ENCODE peak calls at places on chromosome 22, in eight cellular contexts. One of them, this sample, is unnamed.

GRCh38 chr22:32794449-32795213 is 6.9 kb upstream of the TIMP3 start:
- DNase-seq in endothelial cell of umbilical vein: no peak
- DNase-seq in stomach: no peak
- DNase-seq in heart left ventricle: no peak
- DNase-seq in spleen: no peak
- DNase-seq in body of pancreas: no peak
- DNase-seq in esophagus squamous epithelium: no peak
- DNase-seq in IMR-90: peak
- DNase-seq in this sample: no peak

GRCh38 chr22:20117656-20118571 is 888 bp upstream of the TRMT2A start:
- DNase-seq in heart left ventricle: no peak
- DNase-seq in endothelial cell of umbilical vein: peak
- DNase-seq in spleen: peak
- DNase-seq in body of pancreas: no peak
- DNase-seq in stomach: no peak
- DNase-seq in IMR-90: peak
- DNase-seq in esophagus squamous epithelium: no peak
- DNase-seq in this sample: no peak

GRCh38 chr22:46863794-46864193 is 101.3 kb downstream of the TBC1D22A start:
- DNase-seq in body of pancreas: no peak
- DNase-seq in heart left ventricle: no peak
- DNase-seq in esophagus squamous epithelium: no peak
- DNase-seq in spleen: no peak
- DNase-seq in IMR-90: no peak
- DNase-seq in endothelial cell of umbilical vein: no peak
- DNase-seq in stomach: no peak
- DNase-seq in this sample: no peak

GRCh38 chr22:45226681-45227186 is 14.0 kb downstream of the KIAA0930 start:
- DNase-seq in endothelial cell of umbilical vein: no peak
- DNase-seq in stomach: peak
- DNase-seq in IMR-90: no peak
- DNase-seq in esophagus squamous epithelium: no peak
- DNase-seq in spleen: no peak
- DNase-seq in heart left ventricle: peak
- DNase-seq in body of pancreas: peak
- DNase-seq in this sample: peak

GRCh38 chr22:42862045-42862734 is 5.1 kb upstream of the ARFGAP3 start:
- DNase-seq in stomach: no peak
- DNase-seq in body of pancreas: no peak
- DNase-seq in spleen: no peak
- DNase-seq in heart left ventricle: no peak
- DNase-seq in IMR-90: peak
- DNase-seq in endothelial cell of umbilical vein: no peak
- DNase-seq in esophagus squamous epithelium: no peak
- DNase-seq in this sample: no peak

GRCh38 chr22:44741929-44742328 is 10.4 kb upstream of the ARHGAP8 start:
- DNase-seq in IMR-90: no peak
- DNase-seq in stomach: no peak
- DNase-seq in endothelial cell of umbilical vein: no peak
- DNase-seq in spleen: no peak
- DNase-seq in heart left ventricle: no peak
- DNase-seq in body of pancreas: no peak
- DNase-seq in esophagus squamous epithelium: no peak
- DNase-seq in this sample: no peak

GRCh38 chr22:46547883-46548244 is 10.4 kb upstream of the CELSR1 start:
- DNase-seq in stomach: no peak
- DNase-seq in body of pancreas: peak
- DNase-seq in IMR-90: peak
- DNase-seq in esophagus squamous epithelium: no peak
- DNase-seq in spleen: peak
- DNase-seq in heart left ventricle: peak
- DNase-seq in endothelial cell of umbilical vein: peak
- DNase-seq in this sample: peak

GRCh38 chr22:46053563-46054090 is 76.7 kb upstream of the WNT7B start:
- DNase-seq in IMR-90: peak
- DNase-seq in stomach: peak
- DNase-seq in heart left ventricle: peak
- DNase-seq in endothelial cell of umbilical vein: peak
- DNase-seq in spleen: peak
- DNase-seq in body of pancreas: peak
- DNase-seq in esophagus squamous epithelium: no peak
- DNase-seq in this sample: peak

GRCh38 chr22:37549704-37550059 is 10.6 kb upstream of the CDC42EP1 start:
- DNase-seq in body of pancreas: peak
- DNase-seq in endothelial cell of umbilical vein: peak
- DNase-seq in IMR-90: peak
- DNase-seq in spleen: no peak
- DNase-seq in stomach: peak
- DNase-seq in esophagus squamous epithelium: no peak
- DNase-seq in heart left ventricle: peak
- DNase-seq in this sample: no peak

GRCh38 chr22:33438273-33438672 is 380.1 kb upstream of the SYN3 start:
- DNase-seq in body of pancreas: no peak
- DNase-seq in spleen: no peak
- DNase-seq in heart left ventricle: no peak
- DNase-seq in endothelial cell of umbilical vein: no peak
- DNase-seq in IMR-90: peak
- DNase-seq in stomach: no peak
- DNase-seq in esophagus squamous epithelium: no peak
- DNase-seq in this sample: no peak

GRCh38 chr22:19290400-19291217 is 910 bp downstream of the CLTCL1 start:
- DNase-seq in IMR-90: no peak
- DNase-seq in stomach: no peak
- DNase-seq in spleen: peak
- DNase-seq in esophagus squamous epithelium: no peak
- DNase-seq in body of pancreas: no peak
- DNase-seq in endothelial cell of umbilical vein: no peak
- DNase-seq in heart left ventricle: peak
- DNase-seq in this sample: peak

GRCh38 chr22:34294986-34295385 is 374.7 kb upstream of the LARGE1 start:
- DNase-seq in IMR-90: no peak
- DNase-seq in heart left ventricle: no peak
- DNase-seq in esophagus squamous epithelium: no peak
- DNase-seq in stomach: no peak
- DNase-seq in body of pancreas: no peak
- DNase-seq in spleen: no peak
- DNase-seq in endothelial cell of umbilical vein: no peak
- DNase-seq in this sample: no peak

DNA sequence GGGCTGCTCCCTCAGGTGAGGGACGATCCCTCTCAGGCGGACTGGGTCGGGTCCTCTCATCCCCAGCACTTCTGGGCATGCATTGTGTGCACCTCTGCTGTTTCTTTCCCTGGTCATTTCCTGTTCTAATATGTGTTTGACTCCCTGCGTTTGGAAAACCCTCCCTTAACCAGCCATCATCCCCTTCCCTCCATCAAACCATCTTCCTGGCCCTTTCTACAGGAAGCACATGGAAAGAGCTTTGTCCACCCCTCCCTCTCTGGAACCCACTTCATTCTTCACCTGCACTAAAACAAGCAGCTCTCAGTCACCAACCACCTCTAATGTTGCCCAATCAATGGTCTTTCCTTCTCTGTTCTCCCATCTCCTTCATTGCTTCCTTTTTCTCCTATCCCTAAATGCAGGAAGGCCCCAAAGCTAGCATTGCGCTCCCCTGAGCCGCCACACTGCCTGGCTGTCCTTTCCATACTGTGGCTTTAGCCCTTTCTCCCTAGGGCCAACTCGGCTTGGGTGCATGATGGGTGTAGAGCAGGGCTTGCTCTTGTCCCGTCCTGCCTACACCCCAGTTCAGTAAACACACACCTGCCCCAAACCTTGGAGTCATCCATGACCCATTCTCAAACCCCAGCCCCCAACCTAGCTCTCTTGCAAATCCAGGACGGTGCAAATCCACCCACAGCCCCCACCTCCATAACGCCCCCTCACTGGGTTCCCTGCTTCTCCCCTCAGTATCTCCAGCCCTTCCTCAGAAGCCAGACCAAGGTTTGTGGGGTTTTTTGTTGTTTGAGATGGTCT is 5.4 kb upstream of the GAS2L1 start:
- DNase-seq in endothelial cell of umbilical vein: no peak
- DNase-seq in body of pancreas: no peak
- DNase-seq in esophagus squamous epithelium: no peak
- DNase-seq in IMR-90: no peak
- DNase-seq in heart left ventricle: no peak
- DNase-seq in spleen: no peak
- DNase-seq in stomach: no peak
- DNase-seq in this sample: no peak
- TF ChIP-seq POLR2A in endothelial cell of umbilical vein: no peak
- TF ChIP-seq POLR2A in body of pancreas: no peak
- TF ChIP-seq POLR2A in esophagus squamous epithelium: no peak
- TF ChIP-seq POLR2A in IMR-90: peak
- TF ChIP-seq POLR2A in heart left ventricle: no peak
- TF ChIP-seq POLR2A in spleen: no peak
- TF ChIP-seq POLR2A in stomach: no peak
- TF ChIP-seq POLR2A in this sample: no peak

DNA sequence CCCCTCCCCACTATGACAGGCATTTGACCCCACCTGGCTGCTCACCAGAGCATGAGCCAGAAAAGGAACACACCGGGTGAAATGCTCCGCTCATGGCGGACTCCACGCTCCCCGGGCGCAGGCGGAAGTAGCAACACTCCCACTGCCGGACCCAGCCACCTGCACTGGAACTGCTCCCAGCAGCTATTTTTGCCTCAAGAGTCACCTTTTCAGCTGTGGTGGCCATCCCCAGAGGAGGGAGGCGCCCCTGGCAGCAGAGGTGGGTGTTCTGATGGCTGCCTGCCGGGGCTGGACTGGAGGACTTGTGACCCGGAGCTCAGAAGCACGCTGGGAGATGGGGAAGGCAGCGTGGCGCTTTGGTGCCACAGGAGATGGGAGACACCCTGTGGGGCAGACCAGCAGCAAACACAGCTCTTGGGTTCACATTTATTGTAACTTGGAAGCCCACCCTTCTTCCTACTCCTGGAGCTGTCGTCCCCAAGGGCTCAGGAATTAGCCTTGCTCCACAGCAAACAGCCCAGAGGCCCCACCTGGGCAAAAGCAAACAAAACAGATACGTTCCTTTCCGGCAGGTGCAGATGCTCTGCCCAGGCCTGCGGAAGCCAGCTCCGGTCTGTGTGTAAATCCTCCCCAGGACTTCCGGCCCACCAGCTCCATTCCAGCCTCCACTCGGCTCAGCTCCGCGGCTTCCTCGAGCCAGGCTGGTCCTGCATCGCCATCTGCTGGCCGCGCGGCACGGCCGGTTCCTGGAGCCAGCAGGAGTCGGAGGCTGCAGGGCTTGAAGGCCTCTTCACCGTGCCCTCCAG is 3.7 kb downstream of the RPS19BP1 start:
- DNase-seq in spleen: peak
- DNase-seq in endothelial cell of umbilical vein: peak
- DNase-seq in body of pancreas: peak
- DNase-seq in heart left ventricle: peak
- DNase-seq in stomach: peak
- DNase-seq in esophagus squamous epithelium: peak
- DNase-seq in IMR-90: peak
- DNase-seq in this sample: peak
- TF ChIP-seq POLR2A in spleen: no peak
- TF ChIP-seq POLR2A in endothelial cell of umbilical vein: peak
- TF ChIP-seq POLR2A in body of pancreas: no peak
- TF ChIP-seq POLR2A in heart left ventricle: no peak
- TF ChIP-seq POLR2A in stomach: no peak
- TF ChIP-seq POLR2A in esophagus squamous epithelium: peak
- TF ChIP-seq POLR2A in IMR-90: no peak
- TF ChIP-seq POLR2A in this sample: no peak

DNA sequence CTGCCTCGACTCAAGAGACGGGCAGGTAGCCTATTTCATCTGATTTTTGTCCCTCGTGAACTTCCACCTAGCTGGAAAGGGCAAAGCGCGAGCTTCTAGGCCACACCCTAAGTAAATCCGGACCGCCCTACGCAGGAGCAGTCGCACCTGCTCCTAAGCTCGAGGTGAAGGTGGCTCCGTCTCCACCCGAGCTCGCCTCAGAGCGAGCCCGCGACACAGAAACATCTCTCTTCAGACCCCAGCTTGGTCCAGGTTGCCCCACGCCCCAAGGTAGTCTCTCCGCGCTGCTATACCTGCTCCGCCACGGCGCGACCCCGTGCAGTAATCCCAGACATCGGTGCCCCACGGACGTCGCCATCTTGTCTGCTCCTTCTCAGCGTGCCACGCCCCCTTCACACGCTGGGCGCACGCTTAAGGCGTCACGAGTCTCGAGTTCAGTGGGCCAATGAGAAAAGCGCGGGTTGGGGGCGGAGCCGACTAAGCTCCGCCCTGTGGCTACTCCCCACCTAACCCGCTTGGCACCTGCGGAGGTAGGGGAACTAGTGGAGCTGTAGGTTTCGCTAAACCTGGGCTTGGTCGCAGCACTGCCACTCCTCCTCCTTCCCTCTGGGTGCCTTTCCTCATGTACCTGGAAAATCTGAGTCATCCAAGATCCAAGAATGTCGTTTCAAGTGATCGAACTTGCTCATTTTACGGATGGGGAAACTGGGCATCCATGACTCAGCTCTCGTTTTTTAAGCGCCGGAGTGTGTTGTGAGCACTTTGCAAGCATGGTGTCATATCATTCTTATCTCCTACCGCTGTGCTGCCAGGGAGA is at the start of gene PISD:
- DNase-seq in IMR-90: peak
- DNase-seq in endothelial cell of umbilical vein: peak
- DNase-seq in esophagus squamous epithelium: peak
- DNase-seq in stomach: peak
- DNase-seq in spleen: peak
- DNase-seq in heart left ventricle: peak
- DNase-seq in body of pancreas: peak
- DNase-seq in this sample: peak
- TF ChIP-seq POLR2A in IMR-90: peak
- TF ChIP-seq POLR2A in endothelial cell of umbilical vein: peak
- TF ChIP-seq POLR2A in esophagus squamous epithelium: peak
- TF ChIP-seq POLR2A in stomach: no peak
- TF ChIP-seq POLR2A in spleen: no peak
- TF ChIP-seq POLR2A in heart left ventricle: peak
- TF ChIP-seq POLR2A in body of pancreas: peak
- TF ChIP-seq POLR2A in this sample: peak

GRCh38 chr22:23218867-23219251 is 38.5 kb downstream of the BCR start:
- DNase-seq in spleen: peak
- DNase-seq in IMR-90: peak
- DNase-seq in heart left ventricle: no peak
- DNase-seq in stomach: peak
- DNase-seq in body of pancreas: peak
- DNase-seq in esophagus squamous epithelium: no peak
- DNase-seq in endothelial cell of umbilical vein: peak
- DNase-seq in this sample: no peak

GRCh38 chr22:23220485-23221350 is 40.4 kb downstream of the BCR start:
- DNase-seq in esophagus squamous epithelium: no peak
- DNase-seq in endothelial cell of umbilical vein: peak
- DNase-seq in stomach: no peak
- DNase-seq in heart left ventricle: peak
- DNase-seq in IMR-90: peak
- DNase-seq in spleen: peak
- DNase-seq in body of pancreas: no peak
- DNase-seq in this sample: no peak

GRCh38 chr22:23219317-23219716 is 39.0 kb downstream of the BCR start:
- DNase-seq in stomach: no peak
- DNase-seq in esophagus squamous epithelium: no peak
- DNase-seq in endothelial cell of umbilical vein: no peak
- DNase-seq in body of pancreas: no peak
- DNase-seq in IMR-90: no peak
- DNase-seq in heart left ventricle: no peak
- DNase-seq in spleen: peak
- DNase-seq in this sample: no peak

GRCh38 chr22:23221351-23221804 is 41.1 kb downstream of the BCR start:
- DNase-seq in esophagus squamous epithelium: no peak
- DNase-seq in body of pancreas: no peak
- DNase-seq in IMR-90: no peak
- DNase-seq in endothelial cell of umbilical vein: no peak
- DNase-seq in stomach: no peak
- DNase-seq in heart left ventricle: no peak
- DNase-seq in spleen: peak
- DNase-seq in this sample: no peak

GRCh38 chr22:23219787-23220484 is 39.6 kb downstream of the BCR start:
- DNase-seq in body of pancreas: no peak
- DNase-seq in IMR-90: peak
- DNase-seq in spleen: peak
- DNase-seq in heart left ventricle: peak
- DNase-seq in stomach: peak
- DNase-seq in endothelial cell of umbilical vein: peak
- DNase-seq in esophagus squamous epithelium: no peak
- DNase-seq in this sample: no peak
- TF ChIP-seq POLR2A in body of pancreas: no peak
- TF ChIP-seq POLR2A in IMR-90: no peak
- TF ChIP-seq POLR2A in spleen: no peak
- TF ChIP-seq POLR2A in heart left ventricle: peak
- TF ChIP-seq POLR2A in stomach: no peak
- TF ChIP-seq POLR2A in endothelial cell of umbilical vein: no peak
- TF ChIP-seq POLR2A in esophagus squamous epithelium: no peak
- TF ChIP-seq POLR2A in this sample: no peak